ENCODE peak calls at places on chromosomes 13 and 19, in ten cellular contexts. B, E, D, N, W, T, H, A, C and O are unnamed samples.

GRCh38 chr19:10293637-10294367 is 4.0 kb downstream of the ICAM5 start:
- DNase-seq in B (no peak), E (no peak), D (no peak), N (no peak), W (no peak), T (no peak), H (no peak), A (no peak), C (no peak), O (no peak)

GRCh38 chr13:20340759-20341161 is 108.6 kb upstream of the GJB6 start:
- DNase-seq in B (no peak), E (no peak), D (no peak), N (no peak), W (no peak), T (no peak), H (no peak), A (no peak), C (no peak), O (no peak)

GRCh38 chr19:50264483-50265186 is 61.2 kb downstream of the MYH14 start:
- DNase-seq in B (peak), E (no peak), D (no peak), N (no peak), W (no peak), T (no peak), H (no peak), A (no peak), C (no peak), O (peak)

GRCh38 chr19:17331254-17331558 is 3.4 kb downstream of the ANO8 start:
- DNase-seq in B (no peak), E (no peak), D (no peak), N (no peak), W (no peak), T (no peak), H (no peak), A (no peak), C (no peak), O (no peak)

GRCh38 chr13:51781246-51782022 is 22.5 kb downstream of the DHRS12 start:
- DNase-seq in B (peak), E (peak), D (no peak), N (no peak), W (peak), T (peak), H (no peak), A (no peak), C (no peak), O (peak)

GRCh38 chr19:29285878-29286277 is 72.9 kb upstream of the UQCRFS1 start:
- DNase-seq in B (peak), E (no peak), D (no peak), N (no peak), W (no peak), T (no peak), H (no peak), A (no peak), C (no peak), O (no peak)

GRCh38 chr13:114143806-114144605 is 11.6 kb upstream of the RASA3 start:
- DNase-seq in B (peak), E (no peak), D (peak), N (peak), W (peak), T (no peak), H (peak), A (no peak), C (no peak), O (peak)

GRCh38 chr13:38366954-38367645 is 17.4 kb downstream of the UFM1 start:
- DNase-seq in B (no peak), E (no peak), D (no peak), N (no peak), W (no peak), T (no peak), H (no peak), A (no peak), C (no peak), O (no peak)

GRCh38 chr19:30543243-30543945 is 171.2 kb downstream of the ZNF536 start:
- DNase-seq in B (no peak), E (no peak), D (no peak), N (no peak), W (no peak), T (no peak), H (no peak), A (no peak), C (no peak), O (no peak)

GRCh38 chr19:16615788-16616187 is 12.2 kb downstream of the MED26 start:
- DNase-seq in B (no peak), E (no peak), D (no peak), N (no peak), W (no peak), T (no peak), H (no peak), A (no peak), C (no peak), O (no peak)

GRCh38 chr19:43488179-43488578 is 16.4 kb downstream of the PHLDB3 start:
- DNase-seq in B (no peak), E (no peak), D (no peak), N (no peak), W (no peak), T (no peak), H (no peak), A (no peak), C (no peak), O (no peak)

GRCh38 chr19:40304306-40304705 is 19.2 kb upstream of the AKT2 start:
- DNase-seq in B (no peak), E (no peak), D (no peak), N (peak), W (no peak), T (no peak), H (no peak), A (no peak), C (no peak), O (no peak)

GRCh38 chr13:22040810-22041364 is 370.0 kb downstream of the FGF9 start:
- DNase-seq in B (peak), E (peak), D (no peak), N (no peak), W (no peak), T (no peak), H (no peak), A (peak), C (no peak), O (no peak)

GRCh38 chr19:7673995-7674667 is 2.8 kb upstream of the MCEMP1 start:
- DNase-seq in B (peak), E (peak), D (peak), N (peak), W (peak), T (peak), H (no peak), A (peak), C (no peak), O (peak)

GRCh38 chr13:40377783-40378182 is 288.7 kb downstream of the FOXO1 start:
- DNase-seq in B (no peak), E (no peak), D (no peak), N (no peak), W (no peak), T (no peak), H (no peak), A (no peak), C (no peak), O (no peak)

GRCh38 chr19:41868989-41869300 is 8.1 kb upstream of the CD79A start:
- DNase-seq in B (no peak), E (no peak), D (no peak), N (no peak), W (no peak), T (no peak), H (no peak), A (no peak), C (no peak), O (no peak)

GRCh38 chr19:41869374-41869955 is 7.6 kb upstream of the CD79A start:
- DNase-seq in B (no peak), E (no peak), D (no peak), N (no peak), W (no peak), T (no peak), H (no peak), A (no peak), C (no peak), O (no peak)

GRCh38 chr19:41866284-41866683 is 6.2 kb downstream of the RPS19 start:
- DNase-seq in B (no peak), E (no peak), D (no peak), N (no peak), W (no peak), T (no peak), H (no peak), A (no peak), C (no peak), O (no peak)

GRCh38 chr19:41870401-41870873 is 6.6 kb upstream of the CD79A start:
- DNase-seq in B (peak), E (no peak), D (no peak), N (no peak), W (no peak), T (no peak), H (no peak), A (no peak), C (no peak), O (peak)

GRCh38 chr19:41868120-41868988 is 8.3 kb downstream of the RPS19 start:
- DNase-seq in B (no peak), E (no peak), D (peak), N (no peak), W (no peak), T (no peak), H (no peak), A (no peak), C (no peak), O (no peak)
- TF ChIP-seq POLR2A in B (no peak), E (no peak), D (no peak), N (no peak), W (no peak), T (no peak), H (no peak), A (no peak), C (no peak), O (no peak)

DNA sequence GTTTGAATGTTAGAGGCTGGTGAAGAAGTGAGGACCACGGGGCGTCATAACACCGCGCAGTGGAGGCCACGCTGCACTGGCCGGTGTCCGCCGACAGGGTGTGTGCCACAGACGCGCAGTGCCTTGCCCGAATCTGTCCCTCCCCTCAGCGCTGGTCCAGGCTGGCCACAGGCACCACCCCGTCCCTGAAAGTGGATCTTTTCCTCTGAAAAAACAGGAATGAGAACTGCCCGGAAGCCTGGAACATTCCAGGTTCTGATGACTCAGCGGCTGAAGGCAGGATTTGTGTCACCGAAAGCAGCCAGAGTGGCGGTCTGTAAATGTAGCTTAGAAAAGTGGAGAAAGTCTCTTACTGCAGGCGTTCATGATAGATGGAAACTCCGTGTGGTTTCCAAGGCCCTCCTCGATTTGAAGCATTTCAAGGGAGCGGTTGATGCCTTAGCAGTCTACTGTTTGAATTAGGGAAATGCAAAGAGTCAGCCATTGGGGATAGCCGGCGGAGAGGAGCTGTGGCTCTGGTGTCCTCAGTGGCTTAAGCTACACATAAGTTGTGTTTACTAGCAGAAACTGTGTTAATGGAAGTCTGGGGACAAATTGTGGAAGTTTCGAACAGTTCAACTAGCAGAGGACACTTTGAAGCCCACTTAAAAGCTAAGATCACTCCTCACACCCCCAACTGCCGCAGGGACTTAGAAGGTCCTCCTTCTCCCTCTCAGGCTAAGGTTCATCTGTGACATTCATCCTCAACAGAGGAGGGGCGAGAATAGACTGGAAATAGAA is 70.8 kb downstream of the NUFIP1 start:
- DNase-seq in B (no peak), E (peak), D (peak), N (peak), W (peak), T (peak), H (peak), A (peak), C (peak), O (peak)
- TF ChIP-seq POLR2A in B (peak), E (peak), D (peak), N (peak), W (peak), T (no peak), H (peak), A (peak), C (no peak), O (peak)

DNA sequence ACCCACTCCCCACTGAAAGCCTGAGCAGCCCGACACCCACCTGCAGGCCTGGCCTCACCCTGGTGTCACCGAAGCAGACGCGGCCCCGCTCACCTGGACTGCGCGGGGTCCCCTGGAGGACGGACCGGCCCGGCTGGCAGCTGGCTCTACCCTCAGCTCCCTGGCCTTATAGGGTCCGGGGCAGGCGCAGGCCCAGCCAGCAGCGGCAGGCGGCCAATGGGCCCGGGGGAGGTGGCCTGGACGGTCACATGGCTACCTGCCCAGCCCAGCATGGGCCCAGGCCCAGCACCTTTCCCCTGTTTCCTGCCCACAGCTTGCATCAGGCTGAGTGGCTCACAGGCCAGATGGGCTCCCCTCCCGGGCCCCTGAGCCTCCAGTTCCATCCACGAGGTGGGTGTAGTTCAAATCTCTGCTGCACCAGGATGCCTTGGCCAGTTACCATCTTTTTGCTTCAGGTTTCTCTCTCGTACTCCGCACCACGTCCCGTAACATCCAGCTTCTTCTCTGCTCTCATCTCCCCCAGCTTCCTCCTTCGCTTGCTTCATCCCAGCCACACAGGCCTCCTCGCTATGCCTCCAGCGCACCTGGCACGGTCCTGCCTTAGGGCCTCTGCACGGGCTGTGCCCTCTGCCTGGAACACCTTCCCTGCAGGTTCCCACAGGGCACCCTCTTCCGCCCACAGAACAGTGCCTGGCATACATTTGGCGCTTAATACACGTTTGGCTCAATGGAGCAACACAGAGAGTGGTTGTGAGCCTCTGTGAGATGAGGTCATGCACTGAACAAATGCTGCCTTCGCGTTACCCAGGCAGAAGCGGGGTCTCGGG is at the start of gene PLIN4:
- DNase-seq in B (peak), E (peak), D (peak), N (peak), W (peak), T (peak), H (peak), A (no peak), C (peak), O (no peak)
- TF ChIP-seq POLR2A in B (no peak), E (no peak), D (peak), N (peak), W (no peak), T (no peak), H (no peak), A (peak), C (no peak), O (no peak)

DNA sequence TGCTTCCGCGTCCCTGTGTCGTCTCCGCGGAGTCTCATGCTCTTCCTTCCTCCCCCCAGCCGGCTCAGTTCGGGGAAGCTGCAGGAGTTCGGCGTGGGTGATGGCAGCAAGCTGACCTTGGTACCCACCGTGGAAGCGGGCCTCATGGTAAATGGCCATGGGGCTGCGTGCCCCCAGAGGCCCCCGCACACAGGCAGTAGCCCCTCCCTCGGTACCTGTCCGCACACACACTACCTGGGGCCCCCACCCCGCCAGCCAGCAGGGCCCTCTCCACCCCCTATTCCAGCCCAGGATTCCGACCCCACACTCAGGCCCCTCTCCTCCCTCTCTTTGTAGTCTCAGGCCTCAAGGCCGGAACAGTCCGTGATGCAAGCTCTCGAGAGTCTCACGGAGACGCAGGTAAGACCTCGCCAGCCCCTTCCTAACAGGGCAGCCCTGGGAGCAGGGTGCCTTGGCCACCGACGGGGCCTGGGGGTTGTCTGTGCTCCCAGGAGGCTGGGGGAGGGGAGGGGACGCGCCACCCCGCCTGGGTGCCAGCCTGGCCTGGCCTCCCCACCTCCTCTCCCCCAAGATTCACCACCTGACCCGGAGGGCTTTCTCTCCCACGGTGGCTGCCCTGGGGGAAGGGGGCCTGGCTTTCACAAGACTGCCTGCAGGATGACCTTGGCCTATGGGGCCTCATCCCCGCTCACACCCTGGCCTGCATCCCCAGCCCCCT is 3.3 kb downstream of the MIDN start:
- DNase-seq in B (peak), E (no peak), D (peak), N (peak), W (peak), T (no peak), H (no peak), A (no peak), C (peak), O (peak)
- TF ChIP-seq POLR2A in B (no peak), E (no peak), D (peak), N (no peak), W (peak), T (no peak), H (no peak), A (no peak), C (no peak), O (peak)

DNA sequence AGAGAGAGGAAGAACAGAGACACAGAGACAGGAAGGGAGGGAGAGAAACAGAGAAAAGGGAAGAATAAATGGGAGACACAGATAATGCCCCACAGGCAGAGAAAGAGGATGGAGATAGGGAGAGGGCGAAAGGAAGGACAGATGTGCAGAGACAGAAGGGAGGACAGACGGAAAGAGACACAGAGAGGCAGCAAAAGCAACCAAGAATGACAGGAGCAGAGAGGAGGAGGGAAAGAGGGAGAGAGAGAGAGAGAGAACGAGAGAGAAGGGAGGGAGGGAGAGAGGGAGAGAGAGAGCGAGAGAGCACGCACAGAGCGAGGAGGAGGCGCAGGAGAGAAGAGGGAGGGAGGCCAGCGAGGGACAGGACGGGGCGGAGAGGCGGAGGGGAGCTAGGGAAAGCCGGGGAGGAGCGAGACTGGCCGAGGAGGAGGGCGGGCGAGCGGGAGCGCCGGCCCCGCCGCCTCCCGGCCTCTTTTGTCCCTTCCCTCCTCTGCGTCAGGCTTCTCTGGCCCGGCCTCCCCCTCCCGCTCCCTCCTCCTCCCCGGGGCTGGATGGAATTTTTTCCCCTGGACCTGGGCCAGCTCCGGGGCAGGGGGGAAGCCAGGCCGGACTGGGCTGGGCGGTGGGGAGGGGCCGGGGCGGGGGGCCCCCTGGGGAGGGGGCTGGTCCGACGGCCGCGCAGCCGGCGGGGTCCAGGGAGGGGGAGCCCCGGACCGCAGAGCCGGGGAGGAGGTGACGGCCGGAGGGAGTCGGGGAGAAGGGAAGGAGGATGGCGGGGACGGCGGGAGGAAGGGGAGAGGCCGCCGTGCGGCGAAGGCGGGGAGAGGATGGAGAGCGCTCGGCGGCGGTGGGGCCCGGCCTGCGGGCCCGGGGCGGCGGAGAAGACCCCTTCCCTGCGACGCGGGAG is 4.2 kb upstream of the SPACA6 start:
- DNase-seq in B (peak), E (peak), D (peak), N (peak), W (peak), T (peak), H (peak), A (peak), C (peak), O (no peak)
- TF ChIP-seq POLR2A in B (peak), E (no peak), D (peak), N (no peak), W (peak), T (no peak), H (peak), A (no peak), C (no peak), O (no peak)

GRCh38 chr13:74511523-74511922 is 377.3 kb upstream of the KLF12 start:
- DNase-seq in B (no peak), E (no peak), D (no peak), N (no peak), W (no peak), T (no peak), H (no peak), A (no peak), C (no peak), O (no peak)
- TF ChIP-seq POLR2A in B (no peak), E (no peak), D (no peak), N (no peak), W (no peak), T (no peak), H (no peak), A (no peak), C (no peak), O (no peak)

DNA sequence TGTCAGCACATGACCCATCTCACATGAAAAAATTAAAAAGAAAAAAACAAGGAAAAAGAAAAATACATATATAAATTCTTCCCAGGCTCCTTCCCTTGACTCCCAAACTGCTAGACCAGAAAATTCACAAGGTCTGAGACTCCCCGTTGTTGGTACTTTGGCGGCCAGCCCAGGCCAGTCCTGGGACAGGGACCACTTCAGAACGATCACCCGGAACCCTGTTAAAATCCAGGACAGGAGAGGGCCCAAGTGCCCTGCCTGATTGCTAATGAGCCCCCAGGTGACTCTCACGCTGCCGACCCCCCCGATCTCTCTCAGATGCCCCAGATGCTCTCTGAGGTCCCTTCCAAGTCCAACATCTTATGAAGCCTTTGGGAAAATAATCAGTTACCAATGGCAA is 107.2 kb downstream of the COL4A2 start:
- DNase-seq in B (no peak), E (no peak), D (no peak), N (no peak), W (no peak), T (no peak), H (no peak), A (no peak), C (peak), O (no peak)
- TF ChIP-seq POLR2A in B (no peak), E (no peak), D (no peak), N (no peak), W (no peak), T (no peak), H (no peak), A (no peak), C (no peak), O (no peak)